ENCODE peak calls at places on chromosome 18, in four cellular contexts. P, A, N and R are unnamed samples.
A peak's percentile ranks its signal among the peaks of the same experiment; 100 is the strongest.

GRCh38 chr18:50715919-50716318 is 103.9 kb downstream of the MRO start:
- DNase-seq in P (no peak), A (no peak), N (no peak), R (no peak)

GRCh38 chr18:24837065-24837464 is 376.6 kb downstream of the HRH4 start:
- DNase-seq in P (no peak), A (no peak), N (no peak), R (no peak)

GRCh38 chr18:3294435-3295080 is 32.6 kb downstream of the MYL12B start:
- DNase-seq in P (no peak), A (peak; percentile 66), N (no peak), R (no peak)

GRCh38 chr18:48153641-48154481 is 223.4 kb upstream of the SMAD2 start:
- DNase-seq in P (no peak), A (no peak), N (no peak), R (no peak)

GRCh38 chr18:24212939-24213338 is 74.1 kb downstream of the CABYR start:
- DNase-seq in P (no peak), A (no peak), N (no peak), R (no peak)

GRCh38 chr18:58335821-58336220 is 291.8 kb downstream of the NEDD4L start:
- DNase-seq in P (no peak), A (peak; percentile 36), N (no peak), R (no peak)

GRCh38 chr18:2002178-2002577 is 569.1 kb downstream of the METTL4 start:
- DNase-seq in P (no peak), A (no peak), N (no peak), R (no peak)

GRCh38 chr18:55252053-55252675 is 292.9 kb upstream of the CCDC68 start:
- DNase-seq in P (no peak), A (no peak), N (no peak), R (no peak)

GRCh38 chr18:59719533-59720325 is 22.5 kb upstream of the CCBE1 start:
- DNase-seq in P (no peak), A (no peak), N (no peak), R (no peak)

GRCh38 chr18:24427484-24427883 is 1.0 kb downstream of the IMPACT start:
- DNase-seq in P (peak; percentile 5), A (peak; percentile 38), N (no peak), R (peak; percentile 27)

GRCh38 chr18:80159713-80160636 is 50.9 kb downstream of the ADNP2 start:
- DNase-seq in P (peak; percentile 49), A (no peak), N (no peak), R (peak; percentile 51)

GRCh38 chr18:12394428-12394827 is 13.3 kb upstream of the PRELID3A start:
- DNase-seq in P (peak; percentile 35), A (no peak), N (no peak), R (no peak)

GRCh38 chr18:68221116-68221724 is 493.7 kb downstream of the TMX3 start:
- DNase-seq in P (no peak), A (no peak), N (no peak), R (no peak)

GRCh38 chr18:31977270-31977872 is 34.4 kb upstream of the TRAPPC8 start:
- DNase-seq in P (peak; percentile 19), A (peak; percentile 32), N (no peak), R (peak; percentile 46)

GRCh38 chr18:2654828-2655152 is 736 bp upstream of the SMCHD1 start:
- DNase-seq in P (no peak), A (peak; percentile 3), N (no peak), R (no peak)

GRCh38 chr18:2948038-2948437 is 64.9 kb downstream of the LPIN2 start:
- DNase-seq in P (no peak), A (no peak), N (no peak), R (no peak)

GRCh38 chr18:54734059-54734458 is 94.2 kb upstream of the RAB27B start:
- DNase-seq in P (no peak), A (no peak), N (no peak), R (no peak)

GRCh38 chr18:24923138-24923537 is 428.8 kb downstream of the ZNF521 start:
- DNase-seq in P (no peak), A (no peak), N (no peak), R (peak; percentile 52)

GRCh38 chr18:76232813-76233212 is 262.2 kb downstream of the ZNF516 start:
- DNase-seq in P (no peak), A (no peak), N (no peak), R (no peak)

GRCh38 chr18:24296273-24296672 is 101.4 kb downstream of the OSBPL1A start:
- DNase-seq in P (no peak), A (no peak), N (no peak), R (no peak)

GRCh38 chr18:907880-908512 is 3.3 kb downstream of the ADCYAP1 start:
- DNase-seq in P (no peak), A (no peak), N (no peak), R (no peak)

GRCh38 chr18:12432881-12433280 is 25.2 kb downstream of the PRELID3A start:
- DNase-seq in P (no peak), A (no peak), N (no peak), R (no peak)

GRCh38 chr18:10330428-10330827 is 124.0 kb upstream of the APCDD1 start:
- DNase-seq in P (no peak), A (no peak), N (no peak), R (no peak)

GRCh38 chr18:25181581-25181980 is 170.4 kb downstream of the ZNF521 start:
- DNase-seq in P (no peak), A (no peak), N (no peak), R (no peak)

GRCh38 chr18:62935994-62936393 is 220.7 kb downstream of the PHLPP1 start:
- DNase-seq in P (no peak), A (no peak), N (no peak), R (no peak)

GRCh38 chr18:44731160-44731865 is 50.6 kb downstream of the SETBP1 start:
- DNase-seq in P (no peak), A (no peak), N (no peak), R (peak; percentile 47)

GRCh38 chr18:8361941-8362471 is 247.2 kb upstream of the RAB12 start:
- DNase-seq in P (no peak), A (no peak), N (no peak), R (no peak)

GRCh38 chr18:76771132-76771824 is 51.1 kb upstream of the ZNF236 start:
- DNase-seq in P (no peak), A (no peak), N (no peak), R (no peak)

GRCh38 chr18:61336766-61337165 is 3.5 kb downstream of the CDH20 start:
- DNase-seq in P (no peak), A (no peak), N (no peak), R (no peak)

GRCh38 chr18:63137999-63138448 is 181.5 kb downstream of the BCL2 start:
- DNase-seq in P (peak; percentile 65), A (no peak), N (no peak), R (peak; percentile 81)